ENCODE peak calls at places on chromosomes 16 and 17, in six cellular contexts. E is cardiac fibroblast, M is fibroblast of the aortic adventitia, S is heart right ventricle, T is tibial artery, J is hepatocyte. F is an unnamed sample.

GRCh38 chr16:58510776-58511628 is 4.3 kb upstream of the SETD6 start:
- DNase-seq in E (no peak), M (no peak), S (no peak), T (no peak), J (no peak), F (no peak)

GRCh38 chr17:55198690-55199370 is 65.9 kb upstream of the HLF start:
- DNase-seq in E (no peak), M (no peak), S (no peak), T (no peak), J (no peak), F (no peak)

GRCh38 chr17:59371426-59372099 is 40.1 kb downstream of the YPEL2 start:
- DNase-seq in E (peak), M (peak), S (no peak), T (peak), J (peak), F (peak)

GRCh38 chr17:652310-652709 is 62.3 kb downstream of the VPS53 start:
- DNase-seq in E (peak), M (peak), S (peak), T (peak), J (no peak), F (no peak)

GRCh38 chr16:1153480-1154160 is 714 bp downstream of the CACNA1H start:
- DNase-seq in E (no peak), M (no peak), S (no peak), T (no peak), J (peak), F (no peak)

GRCh38 chr17:10046786-10047609 is 141.9 kb upstream of the RCVRN start:
- DNase-seq in E (no peak), M (no peak), S (no peak), T (no peak), J (no peak), F (no peak)

GRCh38 chr17:69733171-69734014 is 318.9 kb downstream of the MAP2K6 start:
- DNase-seq in E (peak), M (peak), S (peak), T (peak), J (peak), F (no peak)

GRCh38 chr16:29290631-29291247 is 115.8 kb downstream of the NPIPB11 start:
- DNase-seq in E (peak), M (peak), S (peak), T (peak), J (peak), F (peak)

GRCh38 chr16:2609827-2610470 is 72.1 kb downstream of the PDPK1 start:
- DNase-seq in E (no peak), M (no peak), S (no peak), T (no peak), J (no peak), F (no peak)

DNA sequence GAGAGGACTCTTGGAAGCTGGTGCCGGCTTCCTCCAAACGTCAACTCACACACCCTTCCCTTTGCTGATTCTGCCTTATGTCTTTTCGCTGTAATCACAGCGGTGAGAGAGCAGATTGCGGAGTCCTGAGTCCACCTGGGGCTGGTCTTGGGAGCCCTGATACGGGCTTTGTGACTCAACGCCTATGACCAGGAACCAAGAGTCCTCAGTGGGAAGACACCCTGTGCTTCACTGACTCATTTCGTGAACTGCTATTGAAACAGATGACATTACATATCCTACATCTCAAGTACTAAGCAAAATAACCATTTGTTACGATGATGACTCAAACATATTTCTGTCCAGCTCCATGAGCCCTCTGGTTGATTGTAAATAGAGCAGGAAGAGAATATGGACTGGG is 90.7 kb upstream of the CREBBP start:
- DNase-seq in E (peak), M (peak), S (no peak), T (no peak), J (peak), F (peak)
- TF ChIP-seq CTCF in E (no peak), M (no peak), S (no peak), T (no peak), J (no peak), F (no peak)

GRCh38 chr16:81939164-81940067 is 71.9 kb downstream of the SDR42E1 start:
- DNase-seq in E (no peak), M (no peak), S (no peak), T (no peak), J (no peak), F (no peak)
- TF ChIP-seq CTCF in E (no peak), M (no peak), S (peak), T (no peak), J (no peak), F (no peak)

GRCh38 chr17:42879596-42879985 is 21.0 kb upstream of the G6PC1 start:
- DNase-seq in E (peak), M (no peak), S (no peak), T (no peak), J (no peak), F (no peak)

GRCh38 chr17:42878924-42879595 is 21.5 kb upstream of the G6PC1 start:
- DNase-seq in E (no peak), M (no peak), S (no peak), T (no peak), J (no peak), F (no peak)

GRCh38 chr17:42880776-42881175 is 19.8 kb upstream of the G6PC1 start:
- DNase-seq in E (no peak), M (no peak), S (no peak), T (no peak), J (no peak), F (no peak)

GRCh38 chr17:42883802-42884553 is 16.6 kb upstream of the G6PC1 start:
- DNase-seq in E (no peak), M (no peak), S (no peak), T (no peak), J (no peak), F (peak)

GRCh38 chr17:42881768-42882565 is 18.6 kb upstream of the G6PC1 start:
- DNase-seq in E (no peak), M (no peak), S (no peak), T (no peak), J (no peak), F (no peak)
- TF ChIP-seq CTCF in E (no peak), M (no peak), S (no peak), T (no peak), J (no peak), F (no peak)

DNA sequence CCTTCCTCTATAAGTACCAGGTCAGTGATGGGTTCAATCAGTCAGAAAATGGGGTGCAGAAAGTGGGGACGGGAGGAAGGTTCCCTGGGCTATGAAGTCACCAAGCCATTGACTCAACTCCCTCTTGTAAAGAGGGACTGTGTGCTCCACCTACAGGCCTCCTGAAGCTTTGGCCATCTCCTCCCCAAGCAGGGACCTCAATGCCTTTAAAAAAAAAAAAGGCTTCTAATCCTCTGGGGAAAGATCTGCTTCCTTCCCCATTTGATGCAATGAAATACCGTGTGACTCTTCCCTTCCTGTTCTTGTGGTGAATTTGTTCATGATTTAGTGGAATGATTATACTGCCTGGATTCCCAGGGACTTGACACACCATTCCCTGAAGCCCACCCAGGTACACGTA is 30.8 kb downstream of the VWA3A start:
- DNase-seq in E (peak), M (no peak), S (no peak), T (no peak), J (no peak), F (peak)
- TF ChIP-seq CTCF in E (peak), M (no peak), S (no peak), T (no peak), J (no peak), F (peak)